ENCODE peak calls at places on chromosomes 6 and 20, in nine cellular contexts. N is NCI-H2081, T is fibroblast of lung, D is foreskin fibroblast, C is IMR-90, V is HTR-8/SVneo, H is GM13976, F is T-helper 9 cell, W is RPMI7951. Q is an unnamed sample.

GRCh38 chr6:5995705-5996686 is 10.7 kb downstream of the NRN1 start:
- DNase-seq in N (peak), T (no peak), D (peak), C (peak), V (peak), H (no peak), F (no peak), W (peak), Q (no peak)

GRCh38 chr6:137240168-137240567 is 21.0 kb upstream of the IFNGR1 start:
- DNase-seq in N (no peak), T (peak), D (peak), C (peak), V (no peak), H (no peak), F (no peak), W (peak), Q (no peak)

GRCh38 chr6:28979679-28980078 is 25.4 kb downstream of the ZNF311 start:
- DNase-seq in N (no peak), T (no peak), D (no peak), C (no peak), V (no peak), H (no peak), F (no peak), W (no peak), Q (no peak)

GRCh38 chr6:3848380-3848779 is 793 bp upstream of the FAM50B start:
- DNase-seq in N (no peak), T (peak), D (no peak), C (no peak), V (no peak), H (no peak), F (no peak), W (peak), Q (no peak)

GRCh38 chr6:129493396-129493902 is 216.5 kb downstream of the ARHGAP18 start:
- DNase-seq in N (no peak), T (peak), D (peak), C (peak), V (no peak), H (no peak), F (no peak), W (peak), Q (no peak)

GRCh38 chr6:154872605-154873004 is 122.5 kb upstream of the TIAM2 start:
- DNase-seq in N (peak), T (no peak), D (no peak), C (no peak), V (no peak), H (no peak), F (no peak), W (no peak), Q (no peak)

GRCh38 chr6:2749972-2750600 is 636 bp downstream of the MYLK4 start:
- DNase-seq in N (peak), T (peak), D (peak), C (peak), V (peak), H (peak), F (peak), W (peak), Q (peak)

GRCh38 chr6:113565306-113565705 is 291.8 kb upstream of the MARCKS start:
- DNase-seq in N (no peak), T (peak), D (no peak), C (peak), V (no peak), H (no peak), F (no peak), W (no peak), Q (no peak)

GRCh38 chr20:25284131-25284601 is 36.3 kb downstream of the PYGB start:
- DNase-seq in N (no peak), T (no peak), D (no peak), C (no peak), V (no peak), H (no peak), F (no peak), W (no peak), Q (no peak)

GRCh38 chr6:39366875-39367618 is 44.5 kb upstream of the KCNK16 start:
- DNase-seq in N (peak), T (no peak), D (no peak), C (no peak), V (no peak), H (no peak), F (no peak), W (peak), Q (peak)

GRCh38 chr6:53752856-53753255 is 41.9 kb upstream of the LRRC1 start:
- DNase-seq in N (no peak), T (peak), D (peak), C (peak), V (peak), H (no peak), F (no peak), W (no peak), Q (no peak)

GRCh38 chr6:12012566-12013367 is 655 bp downstream of the HIVEP1 start:
- DNase-seq in N (peak), T (peak), D (peak), C (peak), V (peak), H (peak), F (peak), W (peak), Q (peak)

GRCh38 chr6:84224251-84224650 is 3.2 kb downstream of the CEP162 start:
- DNase-seq in N (no peak), T (no peak), D (no peak), C (no peak), V (no peak), H (no peak), F (no peak), W (no peak), Q (no peak)

GRCh38 chr6:130971504-130971903 is 91.5 kb downstream of the EPB41L2 start:
- DNase-seq in N (no peak), T (no peak), D (no peak), C (no peak), V (no peak), H (no peak), F (no peak), W (no peak), Q (no peak)

GRCh38 chr6:43953794-43954310 is 173.4 kb downstream of the MRPL14 start:
- DNase-seq in N (no peak), T (peak), D (no peak), C (no peak), V (no peak), H (no peak), F (no peak), W (no peak), Q (no peak)

GRCh38 chr6:135722679-135723078 is 128.8 kb upstream of the PDE7B start:
- DNase-seq in N (no peak), T (peak), D (peak), C (peak), V (peak), H (peak), F (no peak), W (peak), Q (no peak)

Q was measured in NCI-H146.